ENCODE peak calls at places on chromosome 2, in five cellular contexts. One of them, this sample, is unnamed.

GRCh38 chr2:181581534-181581933 is 75.4 kb downstream of the CERKL start:
- DNase-seq in cardiac fibroblast: no peak
- DNase-seq in AG04450: no peak
- DNase-seq in adrenal gland: no peak
- DNase-seq in upper lobe of left lung: no peak
- DNase-seq in this sample: peak

GRCh38 chr2:55120634-55121359 is 70.5 kb upstream of the RTN4 start:
- DNase-seq in adrenal gland: no peak
- DNase-seq in cardiac fibroblast: peak
- DNase-seq in AG04450: no peak
- DNase-seq in upper lobe of left lung: no peak
- DNase-seq in this sample: no peak

GRCh38 chr2:219542931-219543595 is 546 bp downstream of the CHPF start:
- DNase-seq in upper lobe of left lung: peak
- DNase-seq in adrenal gland: peak
- DNase-seq in AG04450: no peak
- DNase-seq in cardiac fibroblast: peak
- DNase-seq in this sample: peak

GRCh38 chr2:11539317-11540147 is 5.7 kb downstream of the GREB1 start:
- DNase-seq in AG04450: no peak
- DNase-seq in adrenal gland: peak
- DNase-seq in cardiac fibroblast: no peak
- DNase-seq in upper lobe of left lung: no peak
- DNase-seq in this sample: no peak

GRCh38 chr2:235542728-235543125 is 48.9 kb downstream of the AGAP1 start:
- DNase-seq in cardiac fibroblast: no peak
- DNase-seq in AG04450: no peak
- DNase-seq in adrenal gland: no peak
- DNase-seq in upper lobe of left lung: no peak
- DNase-seq in this sample: no peak

GRCh38 chr2:86673976-86674670 is 46.0 kb upstream of the RMND5A start:
- DNase-seq in upper lobe of left lung: no peak
- DNase-seq in AG04450: no peak
- DNase-seq in adrenal gland: no peak
- DNase-seq in cardiac fibroblast: no peak
- DNase-seq in this sample: no peak

GRCh38 chr2:5609191-5609590 is 83.0 kb upstream of the SOX11 start:
- DNase-seq in upper lobe of left lung: no peak
- DNase-seq in AG04450: no peak
- DNase-seq in cardiac fibroblast: no peak
- DNase-seq in adrenal gland: no peak
- DNase-seq in this sample: no peak

GRCh38 chr2:120352701-120353590 is 7.0 kb downstream of the INHBB start:
- DNase-seq in upper lobe of left lung: no peak
- DNase-seq in adrenal gland: no peak
- DNase-seq in cardiac fibroblast: no peak
- DNase-seq in AG04450: no peak
- DNase-seq in this sample: no peak

GRCh38 chr2:159658887-159659437 is 42.6 kb upstream of the BAZ2B start:
- DNase-seq in cardiac fibroblast: peak
- DNase-seq in adrenal gland: peak
- DNase-seq in upper lobe of left lung: peak
- DNase-seq in AG04450: no peak
- DNase-seq in this sample: no peak

GRCh38 chr2:168884990-168885389 is 5.2 kb downstream of the SPC25 start:
- DNase-seq in adrenal gland: no peak
- DNase-seq in upper lobe of left lung: no peak
- DNase-seq in cardiac fibroblast: peak
- DNase-seq in AG04450: no peak
- DNase-seq in this sample: no peak
- TF ChIP-seq CTCF in adrenal gland: no peak
- TF ChIP-seq CTCF in upper lobe of left lung: no peak
- TF ChIP-seq CTCF in cardiac fibroblast: no peak
- TF ChIP-seq CTCF in AG04450: no peak
- TF ChIP-seq CTCF in this sample: no peak

GRCh38 chr2:118013221-118013723 is 598 bp downstream of the CCDC93 start:
- DNase-seq in cardiac fibroblast: peak
- DNase-seq in adrenal gland: peak
- DNase-seq in upper lobe of left lung: peak
- DNase-seq in AG04450: no peak
- DNase-seq in this sample: peak
- TF ChIP-seq CTCF in cardiac fibroblast: no peak
- TF ChIP-seq CTCF in adrenal gland: no peak
- TF ChIP-seq CTCF in upper lobe of left lung: no peak
- TF ChIP-seq CTCF in AG04450: peak
- TF ChIP-seq CTCF in this sample: no peak

DNA sequence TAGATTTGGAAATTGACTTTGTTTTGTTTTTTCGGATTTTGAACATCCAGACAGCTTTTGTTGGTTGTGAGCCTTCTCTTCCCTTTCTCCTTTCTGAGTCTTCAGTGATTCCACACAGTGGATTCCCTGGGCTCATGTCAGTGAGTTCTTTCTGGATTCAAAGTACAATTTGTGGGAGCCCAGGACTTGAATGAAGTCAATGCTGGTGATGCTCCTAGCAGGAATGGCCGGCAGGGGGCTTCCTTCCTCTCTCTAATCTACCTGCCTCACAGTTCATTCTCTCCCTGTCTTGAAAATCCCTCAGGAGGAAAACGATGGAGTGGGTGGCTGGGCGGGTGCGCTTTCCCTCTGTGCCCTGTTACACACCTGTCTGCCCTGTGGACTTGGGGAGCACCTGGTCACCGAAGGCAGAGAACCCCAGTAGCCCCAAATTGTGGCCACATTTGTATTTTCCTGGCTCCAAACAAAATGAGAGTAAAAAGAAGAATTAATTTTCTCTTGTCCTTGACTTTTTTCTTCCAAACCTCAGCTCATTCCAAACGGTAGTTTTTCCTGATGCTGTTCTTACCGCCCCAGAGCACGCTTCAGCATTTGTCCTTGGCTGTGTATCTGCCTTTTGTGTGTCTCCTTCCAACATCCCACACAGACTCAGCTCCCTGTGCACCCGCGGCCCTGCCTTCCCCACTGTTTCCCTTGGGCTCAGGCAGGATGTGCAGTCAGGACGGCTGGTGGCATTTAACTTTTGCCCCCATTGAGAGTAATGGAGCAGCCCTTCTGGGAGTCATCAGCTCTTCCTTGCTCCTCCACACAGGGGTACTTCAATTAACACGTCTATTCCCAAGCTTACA is 86.6 kb downstream of the MARCO start:
- DNase-seq in adrenal gland: peak
- DNase-seq in upper lobe of left lung: peak
- DNase-seq in AG04450: peak
- DNase-seq in cardiac fibroblast: peak
- DNase-seq in this sample: peak
- TF ChIP-seq CTCF in adrenal gland: peak
- TF ChIP-seq CTCF in upper lobe of left lung: peak
- TF ChIP-seq CTCF in AG04450: peak
- TF ChIP-seq CTCF in cardiac fibroblast: peak
- TF ChIP-seq CTCF in this sample: peak

GRCh38 chr2:239362497-239362896 is 38.3 kb downstream of the HDAC4 start:
- DNase-seq in upper lobe of left lung: no peak
- DNase-seq in AG04450: no peak
- DNase-seq in adrenal gland: no peak
- DNase-seq in cardiac fibroblast: no peak
- DNase-seq in this sample: no peak

GRCh38 chr2:239360008-239360407 is 40.8 kb downstream of the HDAC4 start:
- DNase-seq in upper lobe of left lung: no peak
- DNase-seq in cardiac fibroblast: no peak
- DNase-seq in adrenal gland: no peak
- DNase-seq in AG04450: no peak
- DNase-seq in this sample: no peak

GRCh38 chr2:239359194-239359912 is 41.5 kb downstream of the HDAC4 start:
- DNase-seq in AG04450: no peak
- DNase-seq in cardiac fibroblast: no peak
- DNase-seq in upper lobe of left lung: no peak
- DNase-seq in adrenal gland: no peak
- DNase-seq in this sample: no peak

GRCh38 chr2:239360421-239361310 is 40.2 kb downstream of the HDAC4 start:
- DNase-seq in upper lobe of left lung: no peak
- DNase-seq in adrenal gland: peak
- DNase-seq in AG04450: no peak
- DNase-seq in cardiac fibroblast: no peak
- DNase-seq in this sample: no peak

GRCh38 chr2:239361311-239361642 is 39.5 kb downstream of the HDAC4 start:
- DNase-seq in AG04450: no peak
- DNase-seq in cardiac fibroblast: peak
- DNase-seq in upper lobe of left lung: no peak
- DNase-seq in adrenal gland: no peak
- DNase-seq in this sample: no peak
- TF ChIP-seq CTCF in AG04450: peak
- TF ChIP-seq CTCF in cardiac fibroblast: peak
- TF ChIP-seq CTCF in upper lobe of left lung: no peak
- TF ChIP-seq CTCF in adrenal gland: peak
- TF ChIP-seq CTCF in this sample: no peak

GRCh38 chr2:238787507-238787906 is 60.4 kb upstream of the TWIST2 start:
- DNase-seq in adrenal gland: no peak
- DNase-seq in AG04450: no peak
- DNase-seq in cardiac fibroblast: no peak
- DNase-seq in upper lobe of left lung: no peak
- DNase-seq in this sample: no peak

GRCh38 chr2:238786379-238786778 is 61.5 kb upstream of the TWIST2 start:
- DNase-seq in AG04450: no peak
- DNase-seq in cardiac fibroblast: no peak
- DNase-seq in adrenal gland: no peak
- DNase-seq in upper lobe of left lung: no peak
- DNase-seq in this sample: no peak

GRCh38 chr2:238784671-238785527 is 63.0 kb upstream of the TWIST2 start:
- DNase-seq in cardiac fibroblast: peak
- DNase-seq in upper lobe of left lung: peak
- DNase-seq in AG04450: peak
- DNase-seq in adrenal gland: peak
- DNase-seq in this sample: peak

GRCh38 chr2:238786792-238787490 is 60.9 kb upstream of the TWIST2 start:
- DNase-seq in adrenal gland: no peak
- DNase-seq in AG04450: no peak
- DNase-seq in cardiac fibroblast: no peak
- DNase-seq in upper lobe of left lung: no peak
- DNase-seq in this sample: no peak

DNA sequence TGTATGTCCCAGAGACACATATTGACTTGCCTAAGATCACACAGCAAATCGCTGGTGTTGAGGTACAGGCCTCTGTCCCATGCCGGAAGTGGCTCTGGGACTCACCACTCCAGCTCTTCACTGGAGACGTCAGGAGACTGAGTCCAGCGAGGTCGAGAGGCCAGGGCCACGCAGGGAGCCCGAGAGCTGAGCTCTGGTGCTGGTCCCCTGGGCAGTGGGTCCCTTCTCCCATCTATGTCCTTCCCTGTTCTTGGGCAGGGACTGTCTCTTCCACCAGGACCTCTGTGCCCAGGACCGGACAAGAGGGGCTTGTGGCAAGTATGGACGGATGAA is 62.4 kb upstream of the TWIST2 start:
- DNase-seq in AG04450: no peak
- DNase-seq in adrenal gland: no peak
- DNase-seq in upper lobe of left lung: no peak
- DNase-seq in cardiac fibroblast: no peak
- DNase-seq in this sample: no peak
- TF ChIP-seq CTCF in AG04450: no peak
- TF ChIP-seq CTCF in adrenal gland: no peak
- TF ChIP-seq CTCF in upper lobe of left lung: no peak
- TF ChIP-seq CTCF in cardiac fibroblast: no peak
- TF ChIP-seq CTCF in this sample: no peak

GRCh38 chr2:80073134-80073561 is 231.4 kb downstream of the LRRTM1 start:
- DNase-seq in AG04450: peak
- DNase-seq in adrenal gland: peak
- DNase-seq in cardiac fibroblast: peak
- DNase-seq in upper lobe of left lung: peak
- DNase-seq in this sample: peak
- TF ChIP-seq CTCF in AG04450: peak
- TF ChIP-seq CTCF in adrenal gland: peak
- TF ChIP-seq CTCF in cardiac fibroblast: peak
- TF ChIP-seq CTCF in upper lobe of left lung: peak
- TF ChIP-seq CTCF in this sample: peak

GRCh38 chr2:230422149-230422548 is 6.1 kb downstream of the SP100 start:
- DNase-seq in upper lobe of left lung: no peak
- DNase-seq in cardiac fibroblast: no peak
- DNase-seq in adrenal gland: no peak
- DNase-seq in AG04450: no peak
- DNase-seq in this sample: no peak
- TF ChIP-seq CTCF in upper lobe of left lung: no peak
- TF ChIP-seq CTCF in cardiac fibroblast: no peak
- TF ChIP-seq CTCF in adrenal gland: no peak
- TF ChIP-seq CTCF in AG04450: no peak
- TF ChIP-seq CTCF in this sample: peak

GRCh38 chr2:174985624-174986023 is 19.6 kb downstream of the CHN1 start:
- DNase-seq in AG04450: no peak
- DNase-seq in cardiac fibroblast: peak
- DNase-seq in adrenal gland: no peak
- DNase-seq in upper lobe of left lung: no peak
- DNase-seq in this sample: no peak
- TF ChIP-seq CTCF in AG04450: peak
- TF ChIP-seq CTCF in cardiac fibroblast: peak
- TF ChIP-seq CTCF in adrenal gland: peak
- TF ChIP-seq CTCF in upper lobe of left lung: peak
- TF ChIP-seq CTCF in this sample: peak

GRCh38 chr2:26537069-26537825 is 59.3 kb upstream of the OTOF start:
- DNase-seq in upper lobe of left lung: no peak
- DNase-seq in AG04450: no peak
- DNase-seq in adrenal gland: no peak
- DNase-seq in cardiac fibroblast: no peak
- DNase-seq in this sample: no peak
- TF ChIP-seq CTCF in upper lobe of left lung: no peak
- TF ChIP-seq CTCF in AG04450: no peak
- TF ChIP-seq CTCF in adrenal gland: no peak
- TF ChIP-seq CTCF in cardiac fibroblast: no peak
- TF ChIP-seq CTCF in this sample: no peak

DNA sequence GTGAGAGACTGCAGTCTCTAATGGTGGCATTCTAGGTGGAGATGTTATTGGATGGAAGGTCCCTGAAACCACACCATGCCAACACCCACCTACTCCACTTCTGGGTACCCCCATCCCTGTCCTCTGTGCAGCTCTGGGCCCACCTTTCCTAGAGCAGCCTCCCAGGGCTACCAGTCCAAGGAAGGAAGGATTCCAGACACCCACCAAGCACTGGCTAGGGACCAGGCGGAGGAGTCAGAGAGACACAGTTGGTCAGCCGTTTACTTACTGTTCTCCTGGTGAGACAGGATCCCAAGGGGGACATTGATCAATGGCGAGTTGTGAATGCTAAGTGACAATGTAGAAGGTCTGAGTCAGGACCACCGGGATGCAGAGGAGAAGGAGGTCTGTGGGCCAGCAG is 151.6 kb downstream of the TTC32 start:
- DNase-seq in upper lobe of left lung: no peak
- DNase-seq in AG04450: no peak
- DNase-seq in adrenal gland: no peak
- DNase-seq in cardiac fibroblast: no peak
- DNase-seq in this sample: no peak
- TF ChIP-seq CTCF in upper lobe of left lung: no peak
- TF ChIP-seq CTCF in AG04450: no peak
- TF ChIP-seq CTCF in adrenal gland: no peak
- TF ChIP-seq CTCF in cardiac fibroblast: no peak
- TF ChIP-seq CTCF in this sample: no peak

This sample was measured in endothelial cell.